ENCODE peak calls at places on chromosome 15, in five cellular contexts. One of them, this sample, is unnamed.

GRCh38 chr15:59191855-59192237 is 14.8 kb upstream of the LDHAL6B start:
- DNase-seq in AG08396: peak
- DNase-seq in left ventricle myocardium inferior: no peak
- DNase-seq in AG09319: peak
- DNase-seq in activated CD8-positive, alpha-beta memory T cell treated with anti-CD3 and anti-CD28 coated beads for 1 hour: no peak
- DNase-seq in this sample: peak

GRCh38 chr15:68256675-68257450 is 20.7 kb upstream of the FEM1B start:
- DNase-seq in AG08396: peak
- DNase-seq in activated CD8-positive, alpha-beta memory T cell treated with anti-CD3 and anti-CD28 coated beads for 1 hour: peak
- DNase-seq in left ventricle myocardium inferior: peak
- DNase-seq in AG09319: peak
- DNase-seq in this sample: peak

GRCh38 chr15:78101423-78102105 is 9.2 kb downstream of the SH2D7 start:
- DNase-seq in AG08396: no peak
- DNase-seq in activated CD8-positive, alpha-beta memory T cell treated with anti-CD3 and anti-CD28 coated beads for 1 hour: no peak
- DNase-seq in AG09319: no peak
- DNase-seq in left ventricle myocardium inferior: no peak
- DNase-seq in this sample: no peak

GRCh38 chr15:81752149-81752942 is 293.5 kb downstream of the MEX3B start:
- DNase-seq in AG09319: no peak
- DNase-seq in left ventricle myocardium inferior: peak
- DNase-seq in AG08396: no peak
- DNase-seq in activated CD8-positive, alpha-beta memory T cell treated with anti-CD3 and anti-CD28 coated beads for 1 hour: no peak
- DNase-seq in this sample: peak

GRCh38 chr15:35986072-35986666 is 440.2 kb upstream of the DPH6 start:
- DNase-seq in AG08396: no peak
- DNase-seq in left ventricle myocardium inferior: peak
- DNase-seq in AG09319: no peak
- DNase-seq in activated CD8-positive, alpha-beta memory T cell treated with anti-CD3 and anti-CD28 coated beads for 1 hour: no peak
- DNase-seq in this sample: no peak

GRCh38 chr15:40768492-40769309 is 1.1 kb upstream of the C15orf62 start:
- DNase-seq in left ventricle myocardium inferior: no peak
- DNase-seq in AG09319: no peak
- DNase-seq in activated CD8-positive, alpha-beta memory T cell treated with anti-CD3 and anti-CD28 coated beads for 1 hour: no peak
- DNase-seq in AG08396: no peak
- DNase-seq in this sample: no peak

GRCh38 chr15:50058231-50058630 is 60.8 kb downstream of the ATP8B4 start:
- DNase-seq in left ventricle myocardium inferior: no peak
- DNase-seq in activated CD8-positive, alpha-beta memory T cell treated with anti-CD3 and anti-CD28 coated beads for 1 hour: no peak
- DNase-seq in AG08396: no peak
- DNase-seq in AG09319: peak
- DNase-seq in this sample: no peak

GRCh38 chr15:62647195-62647865 is 395.2 kb upstream of the TPM1 start:
- DNase-seq in activated CD8-positive, alpha-beta memory T cell treated with anti-CD3 and anti-CD28 coated beads for 1 hour: no peak
- DNase-seq in AG08396: peak
- DNase-seq in AG09319: no peak
- DNase-seq in left ventricle myocardium inferior: no peak
- DNase-seq in this sample: no peak

GRCh38 chr15:82944840-82945239 is 7.7 kb downstream of the HOMER2 start:
- DNase-seq in AG09319: no peak
- DNase-seq in activated CD8-positive, alpha-beta memory T cell treated with anti-CD3 and anti-CD28 coated beads for 1 hour: no peak
- DNase-seq in AG08396: no peak
- DNase-seq in left ventricle myocardium inferior: no peak
- DNase-seq in this sample: peak

GRCh38 chr15:63997715-63998442 is 48.4 kb downstream of the DAPK2 start:
- DNase-seq in AG09319: no peak
- DNase-seq in activated CD8-positive, alpha-beta memory T cell treated with anti-CD3 and anti-CD28 coated beads for 1 hour: no peak
- DNase-seq in left ventricle myocardium inferior: no peak
- DNase-seq in AG08396: no peak
- DNase-seq in this sample: peak

GRCh38 chr15:77674327-77674726 is 41.6 kb upstream of the LINGO1 start:
- DNase-seq in activated CD8-positive, alpha-beta memory T cell treated with anti-CD3 and anti-CD28 coated beads for 1 hour: no peak
- DNase-seq in left ventricle myocardium inferior: no peak
- DNase-seq in AG08396: no peak
- DNase-seq in AG09319: no peak
- DNase-seq in this sample: no peak